ENCODE peak calls at places on chromosomes 3 and 15, in four cellular contexts. N is T-helper 1 cell; L is smooth muscle cell of the brain vasculature; T is activated naive CD4-positive, alpha-beta T cell treated with anti-CD3 and anti-CD28 coated beads, Interleukin-2, amount 10 ng/mL, durations not matched to agents 7 days and 5 days. U is an unnamed sample.

GRCh38 chr3:126372413-126373145 is 15.4 kb upstream of the KLF15 start:
- DNase-seq in N (no peak), L (no peak), T (no peak), U (no peak)

GRCh38 chr3:109071349-109072142 is 46.4 kb downstream of the MORC1 start:
- DNase-seq in N (no peak), L (no peak), T (no peak), U (no peak)

GRCh38 chr15:69389426-69389825 is 24.7 kb upstream of the KIF23 start:
- DNase-seq in N (no peak), L (no peak), T (no peak), U (no peak)

GRCh38 chr3:99753268-99753975 is 64.2 kb upstream of the CMSS1 start:
- DNase-seq in N (no peak), L (peak; percentile 61), T (peak; percentile 26), U (no peak)

GRCh38 chr3:55486101-55486856 is 827 bp downstream of the WNT5A start:
- DNase-seq in N (no peak), L (no peak), T (no peak), U (peak; percentile 75)

GRCh38 chr3:168341192-168341816 is 245.6 kb upstream of the GOLIM4 start:
- DNase-seq in N (no peak), L (no peak), T (no peak), U (no peak)

GRCh38 chr3:111541911-111542483 is at the start of gene CD96:
- DNase-seq in N (peak; percentile 52), L (no peak), T (peak; percentile 74), U (no peak)

GRCh38 chr3:139937674-139938279 is 2.8 kb downstream of the CLSTN2 start:
- DNase-seq in N (no peak), L (no peak), T (peak; percentile 26), U (peak; percentile 48)

GRCh38 chr3:48598323-48599076 is 3.4 kb upstream of the COL7A1 start:
- DNase-seq in N (no peak), L (peak; percentile 99), T (no peak), U (peak; percentile 79)